ENCODE peak calls at places on chromosome 12, in five cellular contexts. One of them, this sample, is unnamed.

GRCh38 chr12:127293507-127294310 is 973.3 kb upstream of the TMEM132C start:
- DNase-seq in ovary: no peak
- DNase-seq in retinal pigment epithelial cell: no peak
- DNase-seq in lower lobe of right lung: peak
- DNase-seq in astrocyte of the spinal cord: peak
- DNase-seq in this sample: no peak

GRCh38 chr12:128872303-128872702 is 19.0 kb downstream of the GLT1D1 start:
- DNase-seq in ovary: no peak
- DNase-seq in retinal pigment epithelial cell: no peak
- DNase-seq in lower lobe of right lung: no peak
- DNase-seq in astrocyte of the spinal cord: no peak
- DNase-seq in this sample: no peak

GRCh38 chr12:22935090-22935489 is 310.1 kb downstream of the ETNK1 start:
- DNase-seq in ovary: no peak
- DNase-seq in retinal pigment epithelial cell: no peak
- DNase-seq in lower lobe of right lung: no peak
- DNase-seq in astrocyte of the spinal cord: peak
- DNase-seq in this sample: no peak

GRCh38 chr12:123488539-123489230 is 30.7 kb downstream of the SNRNP35 start:
- DNase-seq in ovary: no peak
- DNase-seq in retinal pigment epithelial cell: no peak
- DNase-seq in lower lobe of right lung: no peak
- DNase-seq in astrocyte of the spinal cord: no peak
- DNase-seq in this sample: no peak

GRCh38 chr12:96313606-96314005 is 86.6 kb downstream of the CDK17 start:
- DNase-seq in ovary: no peak
- DNase-seq in retinal pigment epithelial cell: no peak
- DNase-seq in lower lobe of right lung: no peak
- DNase-seq in astrocyte of the spinal cord: no peak
- DNase-seq in this sample: no peak

GRCh38 chr12:111033281-111034147 is 113.1 kb upstream of the MYL2 start:
- DNase-seq in ovary: no peak
- DNase-seq in retinal pigment epithelial cell: no peak
- DNase-seq in lower lobe of right lung: no peak
- DNase-seq in astrocyte of the spinal cord: no peak
- DNase-seq in this sample: no peak

GRCh38 chr12:34399631-34400422 is 377.5 kb downstream of the ALG10 start:
- DNase-seq in ovary: peak
- DNase-seq in retinal pigment epithelial cell: no peak
- DNase-seq in lower lobe of right lung: peak
- DNase-seq in astrocyte of the spinal cord: no peak
- DNase-seq in this sample: no peak

GRCh38 chr12:63916561-63917476 is 72.3 kb downstream of the SRGAP1 start:
- DNase-seq in ovary: no peak
- DNase-seq in retinal pigment epithelial cell: no peak
- DNase-seq in lower lobe of right lung: no peak
- DNase-seq in astrocyte of the spinal cord: peak
- DNase-seq in this sample: no peak

GRCh38 chr12:6534914-6535696 is 788 bp downstream of the GAPDH start:
- DNase-seq in ovary: peak
- DNase-seq in retinal pigment epithelial cell: no peak
- DNase-seq in lower lobe of right lung: peak
- DNase-seq in astrocyte of the spinal cord: peak
- DNase-seq in this sample: no peak

GRCh38 chr12:6120796-6121473 is 3.5 kb downstream of the VWF start:
- DNase-seq in ovary: no peak
- DNase-seq in retinal pigment epithelial cell: no peak
- DNase-seq in lower lobe of right lung: no peak
- DNase-seq in astrocyte of the spinal cord: no peak
- DNase-seq in this sample: no peak

GRCh38 chr12:19575307-19576243 is 136.3 kb downstream of the AEBP2 start:
- DNase-seq in ovary: no peak
- DNase-seq in retinal pigment epithelial cell: peak
- DNase-seq in lower lobe of right lung: peak
- DNase-seq in astrocyte of the spinal cord: peak
- DNase-seq in this sample: peak

GRCh38 chr12:75859868-75860267 is 171.7 kb downstream of the PHLDA1 start:
- DNase-seq in ovary: no peak
- DNase-seq in retinal pigment epithelial cell: no peak
- DNase-seq in lower lobe of right lung: no peak
- DNase-seq in astrocyte of the spinal cord: no peak
- DNase-seq in this sample: no peak

GRCh38 chr12:130195369-130195768 is 33.1 kb downstream of the FZD10 start:
- DNase-seq in ovary: no peak
- DNase-seq in retinal pigment epithelial cell: no peak
- DNase-seq in lower lobe of right lung: no peak
- DNase-seq in astrocyte of the spinal cord: no peak
- DNase-seq in this sample: no peak

GRCh38 chr12:123444396-123445026 is 8.0 kb upstream of the RILPL2 start:
- DNase-seq in ovary: no peak
- DNase-seq in retinal pigment epithelial cell: no peak
- DNase-seq in lower lobe of right lung: no peak
- DNase-seq in astrocyte of the spinal cord: no peak
- DNase-seq in this sample: no peak

GRCh38 chr12:111412007-111412829 is 6.5 kb downstream of the SH2B3 start:
- DNase-seq in ovary: no peak
- DNase-seq in retinal pigment epithelial cell: no peak
- DNase-seq in lower lobe of right lung: no peak
- DNase-seq in astrocyte of the spinal cord: peak
- DNase-seq in this sample: no peak

GRCh38 chr12:116532428-116532827 is 26.8 kb upstream of the MAP1LC3B2 start:
- DNase-seq in ovary: no peak
- DNase-seq in retinal pigment epithelial cell: no peak
- DNase-seq in lower lobe of right lung: no peak
- DNase-seq in astrocyte of the spinal cord: no peak
- DNase-seq in this sample: no peak

GRCh38 chr12:57864811-57865751 is 18.6 kb upstream of the CTDSP2 start:
- DNase-seq in ovary: peak
- DNase-seq in retinal pigment epithelial cell: no peak
- DNase-seq in lower lobe of right lung: peak
- DNase-seq in astrocyte of the spinal cord: peak
- DNase-seq in this sample: peak

GRCh38 chr12:45435945-45436710 is 220.2 kb downstream of the ANO6 start:
- DNase-seq in ovary: no peak
- DNase-seq in retinal pigment epithelial cell: peak
- DNase-seq in lower lobe of right lung: no peak
- DNase-seq in astrocyte of the spinal cord: no peak
- DNase-seq in this sample: no peak

GRCh38 chr12:72444566-72444965 is 172.4 kb downstream of the TRHDE start:
- DNase-seq in ovary: no peak
- DNase-seq in retinal pigment epithelial cell: no peak
- DNase-seq in lower lobe of right lung: no peak
- DNase-seq in astrocyte of the spinal cord: no peak
- DNase-seq in this sample: no peak

GRCh38 chr12:88501976-88502938 is 78.0 kb downstream of the KITLG start:
- DNase-seq in ovary: no peak
- DNase-seq in retinal pigment epithelial cell: no peak
- DNase-seq in lower lobe of right lung: no peak
- DNase-seq in astrocyte of the spinal cord: peak
- DNase-seq in this sample: no peak

GRCh38 chr12:78473136-78473535 is 391.4 kb upstream of the SYT1 start:
- DNase-seq in ovary: no peak
- DNase-seq in retinal pigment epithelial cell: peak
- DNase-seq in lower lobe of right lung: no peak
- DNase-seq in astrocyte of the spinal cord: peak
- DNase-seq in this sample: no peak

GRCh38 chr12:22625671-22626251 is 790 bp downstream of the ETNK1 start:
- DNase-seq in ovary: peak
- DNase-seq in retinal pigment epithelial cell: peak
- DNase-seq in lower lobe of right lung: peak
- DNase-seq in astrocyte of the spinal cord: peak
- DNase-seq in this sample: no peak

GRCh38 chr12:122029620-122030426 is 8.1 kb downstream of the BCL7A start:
- DNase-seq in ovary: no peak
- DNase-seq in retinal pigment epithelial cell: no peak
- DNase-seq in lower lobe of right lung: no peak
- DNase-seq in astrocyte of the spinal cord: no peak
- DNase-seq in this sample: no peak

GRCh38 chr12:63400746-63401145 is 249.7 kb upstream of the AVPR1A start:
- DNase-seq in ovary: no peak
- DNase-seq in retinal pigment epithelial cell: peak
- DNase-seq in lower lobe of right lung: no peak
- DNase-seq in astrocyte of the spinal cord: peak
- DNase-seq in this sample: no peak

GRCh38 chr12:104929368-104929767 is 28.7 kb downstream of the SLC41A2 start:
- DNase-seq in ovary: no peak
- DNase-seq in retinal pigment epithelial cell: no peak
- DNase-seq in lower lobe of right lung: no peak
- DNase-seq in astrocyte of the spinal cord: no peak
- DNase-seq in this sample: no peak

GRCh38 chr12:21576431-21576830 is 28.2 kb downstream of the GYS2 start:
- DNase-seq in ovary: no peak
- DNase-seq in retinal pigment epithelial cell: no peak
- DNase-seq in lower lobe of right lung: no peak
- DNase-seq in astrocyte of the spinal cord: no peak
- DNase-seq in this sample: no peak

GRCh38 chr12:101597164-101597563 is 2.4 kb downstream of the MYBPC1 start:
- DNase-seq in ovary: no peak
- DNase-seq in retinal pigment epithelial cell: no peak
- DNase-seq in lower lobe of right lung: no peak
- DNase-seq in astrocyte of the spinal cord: no peak
- DNase-seq in this sample: no peak

GRCh38 chr12:57616383-57617101 is 5.3 kb downstream of the ARHGEF25 start:
- DNase-seq in ovary: no peak
- DNase-seq in retinal pigment epithelial cell: no peak
- DNase-seq in lower lobe of right lung: no peak
- DNase-seq in astrocyte of the spinal cord: no peak
- DNase-seq in this sample: no peak

GRCh38 chr12:77685112-77685511 is 145.6 kb upstream of the NAV3 start:
- DNase-seq in ovary: peak
- DNase-seq in retinal pigment epithelial cell: peak
- DNase-seq in lower lobe of right lung: no peak
- DNase-seq in astrocyte of the spinal cord: peak
- DNase-seq in this sample: peak

GRCh38 chr12:66708704-66709443 is 30.0 kb upstream of the GRIP1 start:
- DNase-seq in ovary: no peak
- DNase-seq in retinal pigment epithelial cell: no peak
- DNase-seq in lower lobe of right lung: no peak
- DNase-seq in astrocyte of the spinal cord: peak
- DNase-seq in this sample: no peak

GRCh38 chr12:124115976-124116690 is 143.1 kb downstream of the ZNF664 start:
- DNase-seq in ovary: no peak
- DNase-seq in retinal pigment epithelial cell: no peak
- DNase-seq in lower lobe of right lung: no peak
- DNase-seq in astrocyte of the spinal cord: no peak
- DNase-seq in this sample: no peak

GRCh38 chr12:53701518-53702264 is 25.6 kb downstream of the CALCOCO1 start:
- DNase-seq in ovary: peak
- DNase-seq in retinal pigment epithelial cell: no peak
- DNase-seq in lower lobe of right lung: peak
- DNase-seq in astrocyte of the spinal cord: peak
- DNase-seq in this sample: no peak

GRCh38 chr12:20434993-20435392 is 66.7 kb downstream of the PDE3A start:
- DNase-seq in ovary: no peak
- DNase-seq in retinal pigment epithelial cell: no peak
- DNase-seq in lower lobe of right lung: no peak
- DNase-seq in astrocyte of the spinal cord: peak
- DNase-seq in this sample: no peak

GRCh38 chr12:57224973-57225679 is 4.4 kb upstream of the SHMT2 start:
- DNase-seq in ovary: no peak
- DNase-seq in retinal pigment epithelial cell: no peak
- DNase-seq in lower lobe of right lung: peak
- DNase-seq in astrocyte of the spinal cord: no peak
- DNase-seq in this sample: no peak

GRCh38 chr12:30882706-30883105 is 43.8 kb upstream of the TSPAN11 start:
- DNase-seq in ovary: no peak
- DNase-seq in retinal pigment epithelial cell: no peak
- DNase-seq in lower lobe of right lung: no peak
- DNase-seq in astrocyte of the spinal cord: no peak
- DNase-seq in this sample: no peak

GRCh38 chr12:75836533-75836932 is 195.0 kb downstream of the PHLDA1 start:
- DNase-seq in ovary: no peak
- DNase-seq in retinal pigment epithelial cell: peak
- DNase-seq in lower lobe of right lung: no peak
- DNase-seq in astrocyte of the spinal cord: no peak
- DNase-seq in this sample: no peak

GRCh38 chr12:132836803-132837331 is 8.2 kb upstream of the GOLGA3 start:
- DNase-seq in ovary: no peak
- DNase-seq in retinal pigment epithelial cell: no peak
- DNase-seq in lower lobe of right lung: no peak
- DNase-seq in astrocyte of the spinal cord: no peak
- DNase-seq in this sample: no peak

GRCh38 chr12:129110575-129110974 is 257.3 kb downstream of the GLT1D1 start:
- DNase-seq in ovary: no peak
- DNase-seq in retinal pigment epithelial cell: no peak
- DNase-seq in lower lobe of right lung: no peak
- DNase-seq in astrocyte of the spinal cord: no peak
- DNase-seq in this sample: no peak

GRCh38 chr12:48681416-48681737 is 661 bp downstream of the KANSL2 start:
- DNase-seq in ovary: no peak
- DNase-seq in retinal pigment epithelial cell: no peak
- DNase-seq in lower lobe of right lung: no peak
- DNase-seq in astrocyte of the spinal cord: peak
- DNase-seq in this sample: no peak
- H3K4me3 ChIP-seq in ovary: peak
- H3K4me3 ChIP-seq in retinal pigment epithelial cell: peak
- H3K4me3 ChIP-seq in lower lobe of right lung: peak
- H3K4me3 ChIP-seq in astrocyte of the spinal cord: peak
- H3K4me3 ChIP-seq in this sample: peak

GRCh38 chr12:42450248-42450647 is 124.3 kb downstream of the PPHLN1 start:
- DNase-seq in ovary: no peak
- DNase-seq in retinal pigment epithelial cell: no peak
- DNase-seq in lower lobe of right lung: no peak
- DNase-seq in astrocyte of the spinal cord: no peak
- DNase-seq in this sample: no peak

GRCh38 chr12:42446761-42447160 is 120.8 kb downstream of the PPHLN1 start:
- DNase-seq in ovary: no peak
- DNase-seq in retinal pigment epithelial cell: no peak
- DNase-seq in lower lobe of right lung: no peak
- DNase-seq in astrocyte of the spinal cord: no peak
- DNase-seq in this sample: no peak

GRCh38 chr12:42445891-42446290 is 119.9 kb downstream of the PPHLN1 start:
- DNase-seq in ovary: no peak
- DNase-seq in retinal pigment epithelial cell: no peak
- DNase-seq in lower lobe of right lung: no peak
- DNase-seq in astrocyte of the spinal cord: no peak
- DNase-seq in this sample: no peak

GRCh38 chr12:42447371-42447786 is 121.4 kb downstream of the PPHLN1 start:
- DNase-seq in ovary: no peak
- DNase-seq in retinal pigment epithelial cell: no peak
- DNase-seq in lower lobe of right lung: no peak
- DNase-seq in astrocyte of the spinal cord: peak
- DNase-seq in this sample: no peak

GRCh38 chr12:42448841-42449240 is 122.9 kb downstream of the PPHLN1 start:
- DNase-seq in ovary: no peak
- DNase-seq in retinal pigment epithelial cell: no peak
- DNase-seq in lower lobe of right lung: no peak
- DNase-seq in astrocyte of the spinal cord: no peak
- DNase-seq in this sample: no peak
- TF ChIP-seq CTCF in ovary: no peak
- TF ChIP-seq CTCF in retinal pigment epithelial cell: no peak
- TF ChIP-seq CTCF in lower lobe of right lung: no peak
- TF ChIP-seq CTCF in astrocyte of the spinal cord: no peak
- TF ChIP-seq CTCF in this sample: no peak

GRCh38 chr12:117807355-117807754 is 161.4 kb downstream of the KSR2 start:
- DNase-seq in ovary: no peak
- DNase-seq in retinal pigment epithelial cell: no peak
- DNase-seq in lower lobe of right lung: no peak
- DNase-seq in astrocyte of the spinal cord: no peak
- DNase-seq in this sample: no peak
- H3K4me3 ChIP-seq in ovary: no peak
- H3K4me3 ChIP-seq in retinal pigment epithelial cell: no peak
- H3K4me3 ChIP-seq in lower lobe of right lung: no peak
- H3K4me3 ChIP-seq in astrocyte of the spinal cord: no peak
- H3K4me3 ChIP-seq in this sample: no peak

GRCh38 chr12:59444932-59445331 is 150.9 kb upstream of the SLC16A7 start:
- DNase-seq in ovary: no peak
- DNase-seq in retinal pigment epithelial cell: no peak
- DNase-seq in lower lobe of right lung: no peak
- DNase-seq in astrocyte of the spinal cord: peak
- DNase-seq in this sample: no peak
- TF ChIP-seq CTCF in ovary: no peak
- TF ChIP-seq CTCF in retinal pigment epithelial cell: peak
- TF ChIP-seq CTCF in lower lobe of right lung: no peak
- TF ChIP-seq CTCF in astrocyte of the spinal cord: peak
- TF ChIP-seq CTCF in this sample: peak